ENCODE peak calls at places on chromosomes 7 and 10, in four cellular contexts. S is fibroblast of lung, L is suprapubic skin, R is neural progenitor cell. O is an unnamed sample.
A peak's percentile ranks its signal among the peaks of the same experiment; 100 is the strongest.

GRCh38 chr7:21544303-21544656 is 1.4 kb downstream of the DNAH11 start:
- DNase-seq in S (no peak), L (no peak), R (no peak), O (no peak)

GRCh38 chr7:149495785-149496641 is 1.6 kb downstream of the ZNF746 start:
- DNase-seq in S (peak; percentile 84), L (peak; percentile 87), R (no peak), O (peak; percentile 83)

GRCh38 chr7:135508853-135509588 is 881 bp downstream of the CNOT4 start:
- DNase-seq in S (peak; percentile 34), L (no peak), R (peak; percentile 62), O (peak; percentile 50)

GRCh38 chr10:128859738-128860386 is 607.2 kb upstream of the MGMT start:
- DNase-seq in S (peak; percentile 1), L (no peak), R (peak; percentile 56), O (no peak)

GRCh38 chr10:43026039-43026973 is 50.6 kb upstream of the RET start:
- DNase-seq in S (no peak), L (peak; percentile 50), R (peak; percentile 54), O (peak; percentile 48)

GRCh38 chr10:46234431-46235060 is 52.3 kb upstream of the ANTXRL start:
- DNase-seq in S (no peak), L (peak; percentile 30), R (no peak), O (peak; percentile 17)

GRCh38 chr7:121279822-121280221 is 49.0 kb upstream of the WNT16 start:
- DNase-seq in S (peak; percentile 61), L (no peak), R (no peak), O (no peak)

GRCh38 chr7:73519867-73520672 is 2.0 kb downstream of the BAZ1B start:
- DNase-seq in S (peak; percentile 11), L (peak; percentile 50), R (peak; percentile 24), O (no peak)

GRCh38 chr10:102435529-102436233 is 3.3 kb upstream of the CUEDC2 start:
- DNase-seq in S (no peak), L (no peak), R (no peak), O (no peak)

GRCh38 chr10:77773631-77774426 is 136.2 kb upstream of the KCNMA1 start:
- DNase-seq in S (no peak), L (no peak), R (no peak), O (no peak)

GRCh38 chr7:140876519-140877248 is 48.0 kb downstream of the BRAF start:
- DNase-seq in S (peak; percentile 84), L (no peak), R (no peak), O (no peak)

GRCh38 chr7:101547916-101548599 is 81.0 kb downstream of the MYL10 start:
- DNase-seq in S (no peak), L (peak; percentile 46), R (no peak), O (peak; percentile 23)

GRCh38 chr10:97757471-97757870 is 14.3 kb downstream of the SFRP5 start:
- DNase-seq in S (no peak), L (no peak), R (no peak), O (no peak)

GRCh38 chr7:5699951-5700384 is 81.5 kb downstream of the RNF216 start:
- DNase-seq in S (peak; percentile 43), L (no peak), R (peak; percentile 25), O (no peak)

GRCh38 chr7:142801601-142802295 is 31.0 kb downstream of the PRSS2 start:
- DNase-seq in S (no peak), L (peak; percentile 24), R (no peak), O (no peak)

GRCh38 chr7:36117201-36117840 is 35.7 kb upstream of the EEPD1 start:
- DNase-seq in S (peak; percentile 18), L (no peak), R (no peak), O (no peak)
- H3K4me3 ChIP-seq in S (no peak overlapping the region), L (no peak overlapping the region), R (no peak overlapping the region), O (no peak overlapping the region)

DNA sequence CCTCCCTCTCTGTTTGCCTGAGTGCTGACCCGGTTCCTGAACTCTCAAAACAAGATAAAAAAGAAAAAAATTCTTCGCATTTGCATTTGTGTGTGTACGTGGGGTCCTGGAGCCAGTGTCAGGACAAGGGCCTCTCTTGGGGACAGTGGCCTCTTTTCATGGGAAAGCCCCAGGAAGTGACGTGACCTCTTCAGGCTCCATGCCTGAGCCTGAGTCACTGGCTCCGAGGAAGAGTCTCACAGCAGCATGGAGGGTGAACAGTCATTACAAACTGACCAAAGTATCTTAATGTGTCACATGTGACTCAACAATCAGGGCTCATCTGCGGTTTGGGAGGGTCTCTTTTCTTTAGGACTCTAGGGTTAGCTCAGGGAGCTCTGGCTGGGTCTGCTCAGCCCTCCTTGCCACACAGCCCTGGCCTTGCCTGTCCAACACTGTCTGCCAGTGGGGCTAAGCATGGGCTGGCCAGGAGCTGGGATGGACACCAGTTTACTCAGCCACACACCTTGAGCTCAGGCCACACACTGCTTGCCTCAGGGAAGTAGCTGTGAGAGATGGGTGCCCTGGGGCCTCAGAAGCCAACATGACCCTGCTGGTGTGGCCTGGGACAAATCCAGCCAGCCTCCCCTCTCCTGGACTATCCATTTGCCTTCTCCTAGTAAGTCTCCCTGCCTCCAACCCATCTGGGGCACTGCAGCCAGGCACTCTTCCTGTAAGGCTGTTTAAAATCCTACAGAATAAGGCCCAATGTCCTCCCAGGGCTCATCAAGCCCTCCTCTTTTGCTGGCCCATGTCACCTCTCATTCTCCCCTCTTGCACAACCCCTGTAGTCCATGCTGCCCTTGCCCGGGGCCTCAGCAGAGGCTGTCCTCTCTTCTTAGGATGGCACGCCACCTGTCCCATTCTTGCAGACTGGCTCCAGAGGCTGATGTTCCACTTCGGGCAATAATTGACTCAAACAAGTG is 10.5 kb downstream of the TMEM273 start:
- DNase-seq in S (peak; percentile 88), L (no peak), R (no peak), O (peak; percentile 64)
- TF ChIP-seq CTCF in S (no peak), L (no peak), R (no peak), O (no peak)

GRCh38 chr7:19015066-19015465 is 102.4 kb downstream of the TWIST1 start:
- DNase-seq in S (peak; percentile 68), L (no peak), R (no peak), O (no peak)

GRCh38 chr7:19009936-19010280 is 107.5 kb downstream of the TWIST1 start:
- DNase-seq in S (no peak), L (no peak), R (no peak), O (no peak)

GRCh38 chr7:19011212-19011611 is 106.2 kb downstream of the TWIST1 start:
- DNase-seq in S (peak; percentile 57), L (no peak), R (no peak), O (no peak)

DNA sequence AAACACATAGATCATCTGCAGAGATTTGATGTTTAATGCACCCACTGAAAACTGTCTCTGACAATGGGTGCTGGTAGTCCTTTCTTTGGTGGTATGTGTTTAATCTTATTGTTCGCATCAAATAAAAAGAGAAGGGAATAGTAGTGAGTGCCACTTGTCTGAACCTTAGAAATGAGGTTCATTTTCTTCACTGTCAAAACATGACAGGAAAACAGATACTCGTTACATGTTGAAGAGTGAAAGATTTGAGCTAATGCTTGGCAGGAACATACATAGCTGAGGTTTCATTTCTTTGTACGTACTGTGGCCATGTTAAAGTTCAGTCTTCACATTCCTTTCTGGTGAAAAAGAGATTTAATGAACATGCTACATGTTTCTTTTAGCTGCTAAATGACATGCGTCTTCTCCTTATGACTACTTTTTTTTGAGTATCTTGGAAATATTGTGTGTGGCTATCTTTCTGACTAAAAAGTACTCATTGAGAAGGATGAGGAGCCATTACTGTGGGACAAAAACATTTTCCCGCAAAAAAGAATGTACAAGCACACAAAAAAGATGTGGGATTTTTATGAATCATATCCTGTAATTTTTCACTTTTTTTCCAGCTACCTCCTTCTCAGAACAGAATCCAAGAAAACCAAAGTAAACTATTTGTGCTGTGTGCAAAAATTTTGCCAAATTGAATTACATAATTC is 108.0 kb downstream of the TWIST1 start:
- DNase-seq in S (peak; percentile 70), L (no peak), R (no peak), O (no peak)
- H3K27ac ChIP-seq in S (peak overlapping the region; percentile 30), L (no peak overlapping the region), R (no peak overlapping the region), O (no peak overlapping the region)

GRCh38 chr7:110804501-110804900 is 286.4 kb upstream of the LRRN3 start:
- DNase-seq in S (no peak), L (no peak), R (peak; percentile 55), O (no peak)
- H3K4me3 ChIP-seq in S (no peak overlapping the region), L (no peak overlapping the region), R (no peak overlapping the region), O (no peak overlapping the region)

DNA sequence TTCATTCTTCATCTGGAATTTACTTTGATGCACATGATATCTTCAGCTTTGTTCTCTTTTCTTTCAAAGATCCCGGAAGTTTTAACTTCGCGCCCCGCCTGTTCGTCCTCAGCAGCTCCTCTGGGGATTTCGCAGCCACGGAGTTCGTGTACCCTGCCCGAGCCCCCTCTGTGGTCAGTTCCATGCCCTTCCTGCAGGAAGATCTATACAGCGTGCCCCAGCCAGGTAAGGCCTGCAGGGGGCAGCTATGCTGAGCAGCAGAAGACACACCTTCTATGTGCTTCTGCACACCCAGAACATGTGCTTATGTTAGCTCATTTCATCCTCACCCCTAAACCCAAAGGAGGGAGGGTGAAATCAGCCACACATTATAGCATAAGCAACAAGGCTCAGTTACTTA is 79.7 kb upstream of the LYZL2 start:
- DNase-seq in S (no peak), L (no peak), R (no peak), O (no peak)
- TF ChIP-seq CTCF in S (no peak), L (no peak), R (no peak), O (no peak)

DNA sequence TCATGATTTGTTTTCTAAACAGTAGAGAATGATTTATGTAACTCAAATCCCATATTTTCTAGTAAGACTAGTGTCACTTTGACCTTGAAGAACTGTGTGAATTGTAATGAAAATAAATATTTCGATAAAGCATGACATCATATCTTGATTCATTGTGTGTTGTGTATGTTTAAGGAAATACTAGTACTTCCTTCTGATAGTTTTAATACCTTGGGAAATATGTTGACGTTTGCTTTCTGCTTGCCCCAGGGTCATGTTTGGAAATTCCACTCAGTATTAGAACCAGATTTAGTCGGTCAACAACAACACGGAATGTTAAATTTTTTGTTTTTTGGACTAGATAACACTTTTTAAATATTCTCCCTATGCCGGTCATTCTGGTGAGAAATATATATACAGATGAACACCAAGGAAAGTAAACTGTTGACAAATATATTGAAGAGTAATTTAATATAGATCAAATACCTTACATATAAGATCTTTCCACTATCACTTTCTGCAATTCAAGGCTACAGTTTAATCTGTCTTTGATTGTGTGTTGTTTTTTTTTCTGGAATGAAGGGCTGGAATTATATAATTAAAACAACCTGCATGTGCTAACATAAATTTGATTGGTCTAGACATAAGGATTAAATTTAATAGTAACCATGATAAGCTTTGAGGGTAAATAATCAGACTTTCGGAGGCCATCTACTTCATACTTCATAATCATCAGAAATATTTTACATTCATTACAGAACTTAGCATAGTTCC is 126.2 kb downstream of the MDFIC start:
- DNase-seq in S (peak; percentile 3), L (no peak), R (no peak), O (no peak)
- H3K27ac ChIP-seq in S (no peak overlapping the region), L (no peak overlapping the region), R (no peak overlapping the region), O (no peak overlapping the region)

DNA sequence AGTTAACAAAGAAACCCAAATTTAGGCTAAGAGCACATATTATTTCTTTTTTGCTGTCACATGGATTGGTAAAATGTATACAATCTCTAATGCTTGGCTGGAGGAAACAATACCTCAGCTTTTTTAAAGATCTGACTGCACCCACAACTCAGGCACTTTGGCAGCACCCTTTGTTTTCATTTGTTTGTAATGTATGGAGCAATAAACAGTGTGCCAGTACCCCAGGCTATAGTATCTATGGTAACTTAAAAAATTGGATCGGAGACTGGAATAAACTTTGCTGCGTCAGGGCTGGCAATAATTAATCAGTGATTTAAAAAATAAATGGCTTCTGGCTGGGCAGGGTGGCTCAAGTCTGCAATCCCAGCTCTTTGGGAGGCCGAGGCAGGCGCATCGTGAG is 27.2 kb downstream of the POLR1F start:
- DNase-seq in S (no peak), L (no peak), R (no peak), O (no peak)
- H3K4me3 ChIP-seq in S (no peak overlapping the region), L (no peak overlapping the region), R (no peak overlapping the region), O (no peak overlapping the region)